ENCODE peak calls at places on chromosome 2, in four cellular contexts. W is tibial nerve, D is foreskin fibroblast, B is GM23248. R is an unnamed sample.

GRCh38 chr2:202278944-202279343 is 13.4 kb downstream of the NOP58 start:
- DNase-seq in W (no peak), D (peak), B (peak), R (peak)

GRCh38 chr2:127085260-127085666 is 21.7 kb downstream of the BIN1 start:
- DNase-seq in W (no peak), D (peak), B (peak), R (no peak)

GRCh38 chr2:197973772-197974171 is 169.4 kb downstream of the PLCL1 start:
- DNase-seq in W (no peak), D (peak), B (peak), R (no peak)

GRCh38 chr2:219125225-219125885 is 35.3 kb downstream of the NHEJ1 start:
- DNase-seq in W (no peak), D (peak), B (peak), R (no peak)

GRCh38 chr2:187576906-187577305 is 22.7 kb upstream of the TFPI start:
- DNase-seq in W (no peak), D (no peak), B (no peak), R (no peak)

GRCh38 chr2:225354281-225354774 is 45.2 kb upstream of the NYAP2 start:
- DNase-seq in W (no peak), D (peak), B (peak), R (peak)

GRCh38 chr2:111703759-111704158 is 180.2 kb downstream of the ANAPC1 start:
- DNase-seq in W (no peak), D (no peak), B (no peak), R (no peak)

GRCh38 chr2:28276076-28276618 is 116.5 kb upstream of the FOSL2 start:
- DNase-seq in W (no peak), D (peak), B (peak), R (peak)

GRCh38 chr2:131572175-131572574 is 44.5 kb downstream of the CCDC74A start:
- DNase-seq in W (no peak), D (peak), B (peak), R (no peak)

GRCh38 chr2:226398580-226398979 is 401.0 kb downstream of the IRS1 start:
- DNase-seq in W (no peak), D (no peak), B (peak), R (no peak)

GRCh38 chr2:20596193-20596972 is 54.5 kb downstream of the HS1BP3 start:
- DNase-seq in W (peak), D (no peak), B (no peak), R (no peak)

GRCh38 chr2:182384860-182385259 is 42.0 kb downstream of the PDE1A start:
- DNase-seq in W (no peak), D (no peak), B (no peak), R (no peak)

GRCh38 chr2:152025678-152026287 is 73.1 kb downstream of the CACNB4 start:
- DNase-seq in W (peak), D (peak), B (peak), R (peak)

GRCh38 chr2:239037559-239037910 is 189.7 kb downstream of the TWIST2 start:
- DNase-seq in W (no peak), D (no peak), B (no peak), R (no peak)

GRCh38 chr2:122858075-122858702 is 1102.7 kb downstream of the TSN start:
- DNase-seq in W (no peak), D (no peak), B (no peak), R (no peak)

GRCh38 chr2:122859260-122859659 is 1103.8 kb downstream of the TSN start:
- DNase-seq in W (no peak), D (no peak), B (no peak), R (no peak)

GRCh38 chr2:122851972-122852531 is 1096.6 kb downstream of the TSN start:
- DNase-seq in W (no peak), D (no peak), B (no peak), R (no peak)

GRCh38 chr2:122858813-122859212 is 1103.4 kb downstream of the TSN start:
- DNase-seq in W (no peak), D (no peak), B (no peak), R (no peak)

GRCh38 chr2:122856696-122857095 is 1101.2 kb downstream of the TSN start:
- DNase-seq in W (no peak), D (no peak), B (no peak), R (no peak)
- H3K4me3 ChIP-seq in W (no peak), D (no peak), B (no peak), R (no peak)

DNA sequence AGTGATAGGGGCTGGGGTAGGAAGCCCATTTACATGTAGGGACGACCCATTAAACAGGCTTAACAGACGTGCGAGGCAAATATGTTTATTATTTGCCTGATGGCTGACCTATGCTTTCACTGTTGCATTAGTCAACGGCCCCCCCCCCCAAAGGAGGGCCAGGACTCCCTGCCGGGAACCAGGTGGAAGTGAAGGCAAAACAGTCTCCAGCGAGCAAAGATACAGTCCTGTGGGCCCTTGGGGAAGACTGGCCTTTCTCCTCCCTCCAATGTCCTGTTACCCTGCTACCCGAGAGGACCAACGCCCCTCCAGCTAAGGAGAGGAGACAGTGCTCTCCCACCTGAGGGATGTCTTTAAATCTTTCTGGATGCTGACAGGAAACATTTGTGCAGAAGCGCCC is 136.1 kb upstream of the SIX3 start:
- DNase-seq in W (no peak), D (no peak), B (no peak), R (no peak)
- H3K4me3 ChIP-seq in W (no peak), D (no peak), B (no peak), R (no peak)

GRCh38 chr2:232419245-232420072 is 12.8 kb downstream of the ALPG start:
- DNase-seq in W (no peak), D (no peak), B (no peak), R (no peak)
- H3K4me3 ChIP-seq in W (no peak), D (no peak), B (peak), R (no peak)

GRCh38 chr2:47277987-47278386 is 122.9 kb upstream of the STPG4 start:
- DNase-seq in W (no peak), D (no peak), B (no peak), R (no peak)
- H3K4me3 ChIP-seq in W (no peak), D (no peak), B (no peak), R (no peak)

GRCh38 chr2:38583524-38583923 is 19.2 kb downstream of the HNRNPLL start:
- DNase-seq in W (no peak), D (no peak), B (no peak), R (no peak)

GRCh38 chr2:38591152-38591551 is 11.6 kb downstream of the HNRNPLL start:
- DNase-seq in W (no peak), D (no peak), B (peak), R (no peak)

GRCh38 chr2:38590053-38590452 is 12.7 kb downstream of the HNRNPLL start:
- DNase-seq in W (no peak), D (no peak), B (peak), R (peak)

GRCh38 chr2:38583994-38584393 is 18.7 kb downstream of the HNRNPLL start:
- DNase-seq in W (no peak), D (no peak), B (no peak), R (no peak)

GRCh38 chr2:38586926-38587325 is 15.8 kb downstream of the HNRNPLL start:
- DNase-seq in W (no peak), D (peak), B (peak), R (peak)
- H3K4me3 ChIP-seq in W (no peak), D (no peak), B (no peak), R (no peak)

GRCh38 chr2:217434183-217434620 is 568.6 kb downstream of the TNS1 start:
- DNase-seq in W (peak), D (peak), B (peak), R (peak)
- H3K4me3 ChIP-seq in W (peak), D (peak), B (no peak), R (no peak)

GRCh38 chr2:96485751-96486643 is 19.2 kb downstream of the NEURL3 start:
- DNase-seq in W (no peak), D (peak), B (peak), R (peak)

GRCh38 chr2:96489261-96489660 is 15.9 kb downstream of the NEURL3 start:
- DNase-seq in W (no peak), D (no peak), B (no peak), R (no peak)

GRCh38 chr2:96489673-96490072 is 15.5 kb downstream of the NEURL3 start:
- DNase-seq in W (no peak), D (no peak), B (no peak), R (no peak)

GRCh38 chr2:96484096-96484495 is 21.1 kb downstream of the NEURL3 start:
- DNase-seq in W (no peak), D (no peak), B (no peak), R (no peak)

GRCh38 chr2:96485350-96485749 is 19.8 kb downstream of the NEURL3 start:
- DNase-seq in W (no peak), D (no peak), B (no peak), R (peak)
- H3K4me3 ChIP-seq in W (peak), D (no peak), B (peak), R (peak)

DNA sequence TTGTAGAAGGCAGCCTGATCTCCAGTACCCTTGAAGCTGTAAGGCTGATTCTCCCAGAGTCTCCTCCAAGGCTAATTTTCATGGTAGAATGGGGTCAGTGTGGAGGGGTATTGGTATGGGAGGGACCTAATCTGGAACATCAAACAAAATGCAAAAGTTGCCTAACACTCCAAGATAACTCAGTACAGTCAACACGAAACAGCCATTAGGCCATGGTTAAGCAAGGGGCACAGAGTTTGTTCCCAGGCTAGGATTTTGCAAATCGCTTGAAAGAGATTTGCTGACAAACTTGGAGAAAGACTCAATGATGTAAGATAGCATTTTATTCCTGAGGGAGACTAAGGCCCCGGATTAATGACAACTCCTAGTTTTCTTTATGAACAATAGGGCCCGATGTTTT is 5.4 kb downstream of the PID1 start:
- DNase-seq in W (no peak), D (no peak), B (no peak), R (no peak)
- H3K4me3 ChIP-seq in W (no peak), D (no peak), B (no peak), R (no peak)

R was measured in A673.